ENCODE peak calls at places on chromosome 9, in six cellular contexts. C is SK-N-SH, V is uterus, M is HCT116, R is GM12878, T is transverse colon. K is an unnamed sample. For H3K27me3, the result is how much of the 10 kb centered on the place peaks cover.

GRCh38 chr9:104745852-104746251 is 1.6 kb upstream of the NIPSNAP3A start:
- DNase-seq in C (no peak), V (no peak), M (no peak), R (no peak), T (no peak), K (no peak)

GRCh38 chr9:133098104-133098754 is 22.8 kb downstream of the RALGDS start:
- DNase-seq in C (no peak), V (peak), M (no peak), R (no peak), T (no peak), K (no peak)

GRCh38 chr9:90802534-90802933 is 915 bp downstream of the SYK start:
- DNase-seq in C (no peak), V (no peak), M (no peak), R (no peak), T (no peak), K (no peak)

GRCh38 chr9:79127661-79128060 is 444.1 kb upstream of the TLE4 start:
- DNase-seq in C (no peak), V (no peak), M (no peak), R (no peak), T (no peak), K (no peak)

GRCh38 chr9:113503613-113504230 is 40.2 kb downstream of the RGS3 start:
- DNase-seq in C (no peak), V (no peak), M (no peak), R (no peak), T (no peak), K (no peak)

GRCh38 chr9:76338418-76338817 is 55.8 kb downstream of the RFK start:
- DNase-seq in C (no peak), V (no peak), M (no peak), R (no peak), T (no peak), K (no peak)

GRCh38 chr9:2608276-2608675 is 13.3 kb upstream of the VLDLR start:
- DNase-seq in C (no peak), V (no peak), M (no peak), R (no peak), T (no peak), K (no peak)

GRCh38 chr9:89922099-89922498 is 317.3 kb downstream of the GADD45G start:
- DNase-seq in C (peak), V (no peak), M (no peak), R (no peak), T (no peak), K (no peak)

GRCh38 chr9:34522091-34522887 is 501 bp downstream of the ENHO start:
- DNase-seq in C (peak), V (peak), M (no peak), R (no peak), T (no peak), K (no peak)

GRCh38 chr9:117957267-117957666 is 253.1 kb downstream of the TLR4 start:
- DNase-seq in C (no peak), V (no peak), M (no peak), R (no peak), T (no peak), K (no peak)

GRCh38 chr9:93085676-93086075 is 10.3 kb upstream of the CARD19 start:
- DNase-seq in C (peak), V (no peak), M (no peak), R (no peak), T (no peak), K (peak)

GRCh38 chr9:130681769-130682489 is 11.7 kb upstream of the EXOSC2 start:
- DNase-seq in C (no peak), V (no peak), M (no peak), R (no peak), T (peak), K (no peak)

GRCh38 chr9:91817493-91818225 is 132.4 kb downstream of the ROR2 start:
- DNase-seq in C (no peak), V (peak), M (no peak), R (no peak), T (no peak), K (no peak)

GRCh38 chr9:138052635-138053320 is 175.2 kb downstream of the CACNA1B start:
- DNase-seq in C (peak), V (no peak), M (no peak), R (no peak), T (no peak), K (peak)

GRCh38 chr9:126698756-126699155 is 85.0 kb downstream of the LMX1B start:
- DNase-seq in C (peak), V (no peak), M (no peak), R (no peak), T (no peak), K (peak)

GRCh38 chr9:6901179-6901578 is 143.4 kb downstream of the KDM4C start:
- DNase-seq in C (no peak), V (no peak), M (no peak), R (no peak), T (no peak), K (no peak)

GRCh38 chr9:100583019-100583802 is 5.3 kb downstream of the CAVIN4 start:
- DNase-seq in C (no peak), V (no peak), M (no peak), R (no peak), T (no peak), K (no peak)

GRCh38 chr9:2018162-2018643 is 3.1 kb downstream of the SMARCA2 start:
- DNase-seq in C (no peak), V (no peak), M (no peak), R (no peak), T (no peak), K (no peak)

GRCh38 chr9:98726735-98727134 is 18.0 kb upstream of the GABBR2 start:
- DNase-seq in C (no peak), V (no peak), M (no peak), R (no peak), T (no peak), K (no peak)

GRCh38 chr9:91219557-91219956 is 142.2 kb downstream of the AUH start:
- DNase-seq in C (no peak), V (no peak), M (no peak), R (no peak), T (no peak), K (no peak)

GRCh38 chr9:111983484-111983908 is 86.9 kb downstream of the UGCG start:
- DNase-seq in C (no peak), V (no peak), M (no peak), R (peak), T (no peak), K (no peak)

GRCh38 chr9:28378236-28378635 is 805.0 kb upstream of the C9orf72 start:
- DNase-seq in C (no peak), V (no peak), M (no peak), R (no peak), T (no peak), K (no peak)

GRCh38 chr9:120924698-120925534 is 1.7 kb downstream of the TRAF1 start:
- DNase-seq in C (no peak), V (no peak), M (no peak), R (no peak), T (no peak), K (no peak)

GRCh38 chr9:23153058-23153457 is 673.0 kb downstream of the ELAVL2 start:
- DNase-seq in C (peak), V (no peak), M (no peak), R (no peak), T (no peak), K (no peak)

GRCh38 chr9:113536483-113537226 is 73.1 kb downstream of the RGS3 start:
- DNase-seq in C (peak), V (peak), M (no peak), R (no peak), T (no peak), K (peak)

GRCh38 chr9:98317134-98317857 is 61.8 kb upstream of the TBC1D2 start:
- DNase-seq in C (peak), V (no peak), M (no peak), R (no peak), T (no peak), K (no peak)

DNA sequence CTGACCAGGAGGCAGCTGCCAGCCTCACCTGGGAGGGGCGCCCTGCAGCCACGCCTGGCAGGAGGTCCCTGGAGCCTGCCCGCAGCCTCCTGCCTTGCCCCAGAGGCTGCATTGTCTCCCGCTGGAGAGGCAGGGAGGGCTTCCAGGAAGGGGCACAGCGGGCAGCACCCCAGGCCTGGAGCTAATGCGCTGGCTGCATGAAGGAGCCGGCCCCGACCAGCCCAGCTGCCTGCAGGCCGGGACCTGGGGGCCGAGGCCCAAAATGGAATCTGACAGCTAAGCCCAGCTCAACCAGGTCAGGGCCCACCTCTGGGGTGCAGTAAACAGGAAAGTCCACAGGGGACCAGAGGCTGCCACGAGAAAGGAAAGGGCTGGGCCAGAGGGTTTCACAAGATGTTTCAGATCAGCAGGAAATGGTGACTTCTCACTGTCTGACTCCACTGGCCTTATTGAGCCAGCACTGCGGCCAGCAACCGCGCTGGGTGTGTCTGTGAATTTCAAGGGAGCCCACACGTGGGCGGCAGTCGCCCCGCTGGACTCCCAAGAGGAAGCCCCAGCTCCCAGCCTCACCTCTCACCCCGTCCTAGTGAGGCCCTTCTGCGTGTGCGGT is 18.6 kb upstream of the NOTCH1 start:
- DNase-seq in C (no peak), V (peak), M (no peak), R (peak), T (no peak), K (peak)
- H3K27ac ChIP-seq in C (no peak), V (peak), M (no peak), R (peak), T (peak), K (no peak)

DNA sequence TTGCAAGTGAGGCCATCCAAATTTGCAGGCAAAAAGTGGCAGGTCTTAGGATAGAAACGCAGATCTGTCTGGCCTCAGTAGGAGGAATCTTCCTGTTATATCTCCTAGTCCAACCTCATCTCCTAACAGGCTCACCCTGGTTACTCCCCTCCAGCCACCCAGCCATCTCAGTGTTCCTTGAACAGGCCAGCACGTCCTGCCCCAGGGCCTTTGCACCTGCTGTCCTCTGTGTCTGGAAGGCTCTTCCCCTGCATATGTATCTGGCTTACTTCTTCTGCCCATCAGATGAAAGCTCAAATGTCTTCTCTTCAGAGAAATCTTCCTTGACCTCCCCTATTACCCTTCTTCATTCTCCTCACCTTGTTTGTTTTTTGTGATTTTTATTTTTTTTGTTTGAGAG is 107.3 kb upstream of the ALDH1B1 start:
- DNase-seq in C (no peak), V (no peak), M (no peak), R (no peak), T (no peak), K (no peak)
- H3K27me3 ChIP-seq in C (under half), V (under half), M (under half), R (under half), T (under half), K (under half)

DNA sequence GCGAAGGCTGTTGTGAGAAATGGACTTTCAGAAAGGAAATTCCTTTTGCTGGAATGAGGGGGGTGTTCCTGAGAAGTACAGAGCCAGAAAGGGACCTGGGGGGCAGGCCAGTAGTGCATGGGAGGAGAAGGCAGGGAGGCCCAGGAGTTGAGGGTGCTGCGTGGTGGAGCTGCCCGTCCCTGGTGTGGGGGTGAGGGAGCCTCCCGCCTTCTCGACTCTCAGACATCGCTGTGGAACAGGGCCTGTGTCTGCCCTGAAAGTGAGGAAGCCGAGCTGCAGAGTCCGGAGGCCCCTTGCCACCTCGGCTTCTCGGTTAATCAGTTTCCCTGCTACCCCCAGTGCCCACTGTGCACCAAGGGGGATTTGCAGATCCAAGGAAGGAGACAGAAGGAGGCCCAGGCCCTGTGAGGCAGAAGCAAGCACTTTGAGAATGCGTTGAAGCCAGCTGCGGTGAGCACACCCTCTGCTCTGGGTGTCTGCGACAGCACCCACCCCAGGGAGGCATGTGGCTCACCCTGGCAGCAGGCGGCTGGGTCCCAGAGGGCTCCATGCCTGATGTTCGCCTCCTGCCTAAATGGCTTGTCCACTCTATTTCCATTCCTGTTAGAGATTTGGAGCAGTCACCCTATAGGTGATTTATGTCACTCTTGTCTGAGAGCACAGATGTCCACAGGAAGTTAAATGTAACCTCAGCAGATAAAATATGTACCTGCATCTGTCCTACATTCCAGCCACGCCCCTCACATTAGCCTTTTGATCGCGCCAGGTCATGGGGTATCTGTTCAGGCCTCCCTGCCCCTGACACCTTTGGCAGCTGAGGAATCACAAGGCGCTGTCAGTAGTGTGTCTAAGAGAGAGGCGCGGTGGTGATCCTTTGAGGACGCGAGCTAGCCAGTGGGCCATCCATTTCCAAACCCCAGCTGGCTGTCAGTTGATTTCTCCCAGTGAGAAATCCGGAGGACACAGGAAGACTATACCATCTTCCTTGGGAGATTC is 28.3 kb downstream of the PTGES2 start:
- DNase-seq in C (no peak), V (no peak), M (no peak), R (no peak), T (peak), K (no peak)
- H3K27ac ChIP-seq in C (no peak), V (peak), M (peak), R (no peak), T (peak), K (peak)

GRCh38 chr9:134559013-134559412 is 82.6 kb upstream of the COL5A1 start:
- DNase-seq in C (no peak), V (peak), M (no peak), R (no peak), T (no peak), K (no peak)
- H3K27me3 ChIP-seq in C (under half), V (under half), M (under half), R (under half), T (under half), K (under half)

GRCh38 chr9:108186996-108187395 is 668.8 kb downstream of the ACTL7B start:
- DNase-seq in C (no peak), V (no peak), M (no peak), R (no peak), T (peak), K (peak)

GRCh38 chr9:108194154-108194553 is 661.6 kb downstream of the ACTL7B start:
- DNase-seq in C (no peak), V (no peak), M (no peak), R (no peak), T (no peak), K (no peak)

GRCh38 chr9:108188482-108188881 is 667.3 kb downstream of the ACTL7B start:
- DNase-seq in C (no peak), V (no peak), M (no peak), R (no peak), T (no peak), K (no peak)

GRCh38 chr9:108196332-108196731 is 659.5 kb downstream of the ACTL7B start:
- DNase-seq in C (no peak), V (no peak), M (no peak), R (no peak), T (no peak), K (no peak)

GRCh38 chr9:108191065-108191464 is 664.7 kb downstream of the ACTL7B start:
- DNase-seq in C (no peak), V (no peak), M (no peak), R (no peak), T (no peak), K (no peak)
- H3K27ac ChIP-seq in C (no peak), V (no peak), M (no peak), R (no peak), T (no peak), K (no peak)